ENCODE peak calls at places on chromosome 7, in nine cellular contexts. Y is activated T-helper 2 cell treated with anti-CD3 and anti-CD28 coated beads, Interferon-gamma antibody, Interleukin-2, Interleukin-4, amounts not matched to agents 10 μg/mL and 5 μg/mL and 100 μg/mL, durations not matched to agents 14 hours and 24 hours and 36 hours; D is endothelial cell; V is NCI-H1092; B is anterior cingulate cortex; T is neural crest cell; J is bronchial epithelial cell; S is progenitor cell of endocrine pancreas; Q is T-helper 22 cell. O is an unnamed sample.

GRCh38 chr7:26212921-26213718 is 11.6 kb downstream of the CBX3 start:
- DNase-seq in V (no peak), T (no peak), D (no peak), J (no peak), B (no peak), Y (no peak), S (no peak), Q (no peak), O (no peak)

GRCh38 chr7:133481676-133482075 is 228.8 kb downstream of the EXOC4 start:
- DNase-seq in J (peak), S (no peak), Y (no peak), B (no peak), T (no peak), Q (no peak), D (no peak), V (no peak), O (peak)

GRCh38 chr7:150375662-150376521 is 3.2 kb upstream of the ZNF775 start:
- DNase-seq in J (no peak), D (no peak), Y (no peak), S (no peak), V (no peak), T (no peak), B (no peak), Q (no peak), O (no peak)

GRCh38 chr7:151537818-151538561 is 18.3 kb upstream of the RHEB start:
- DNase-seq in Q (no peak), D (no peak), J (no peak), B (peak), Y (no peak), V (no peak), T (no peak), S (no peak), O (no peak)

GRCh38 chr7:102983602-102984001 is 70.8 kb downstream of the LRRC17 start:
- DNase-seq in T (no peak), Q (no peak), Y (no peak), D (no peak), J (no peak), V (no peak), B (no peak), S (no peak), O (no peak)

GRCh38 chr7:22140597-22140996 is 194.9 kb upstream of the CDCA7L start:
- DNase-seq in T (no peak), D (no peak), Y (no peak), S (no peak), B (no peak), J (no peak), V (no peak), Q (no peak), O (no peak)

GRCh38 chr7:26202019-26202985 is 757 bp downstream of the CBX3 start:
- DNase-seq in D (peak), Q (peak), T (peak), Y (peak), J (peak), V (peak), B (peak), S (peak), O (peak)

GRCh38 chr7:124171068-124171467 is 138.2 kb upstream of the TMEM229A start:
- DNase-seq in B (peak), T (no peak), S (no peak), J (peak), Q (no peak), D (peak), Y (no peak), V (no peak), O (peak)

GRCh38 chr7:73621168-73622063 is 2.9 kb downstream of the MLXIPL start:
- DNase-seq in Q (no peak), V (no peak), D (no peak), B (no peak), J (no peak), T (no peak), S (no peak), Y (no peak), O (no peak)

GRCh38 chr7:73766556-73767229 is 3.4 kb downstream of the CLDN3 start:
- DNase-seq in B (no peak), Y (no peak), V (no peak), S (no peak), J (no peak), T (no peak), D (no peak), Q (no peak), O (no peak)

GRCh38 chr7:131352032-131352431 is 24.4 kb downstream of the MKLN1 start:
- DNase-seq in Y (no peak), B (no peak), Q (no peak), T (no peak), S (no peak), V (no peak), J (no peak), D (no peak), O (no peak)

GRCh38 chr7:37642028-37642540 is 41.5 kb upstream of the GPR141 start:
- DNase-seq in Q (no peak), S (no peak), V (no peak), Y (no peak), B (no peak), D (no peak), J (peak), T (no peak), O (no peak)